ENCODE peak calls at places on chromosomes 7 and 10, in six cellular contexts. One of them, this sample, is unnamed. For H3K4me1, the result is how much of the 10 kb centered on the place peaks cover.

GRCh38 chr10:45425628-45426563 is 51.9 kb downstream of the ALOX5 start:
- DNase-seq in heart right ventricle: no peak
- DNase-seq in lower lobe of right lung: no peak
- DNase-seq in esophagus squamous epithelium: no peak
- DNase-seq in small intestine: peak
- DNase-seq in CD8-positive, alpha-beta T cell: no peak
- DNase-seq in this sample: peak

GRCh38 chr10:70901276-70901878 is 13.0 kb upstream of the PCBD1 start:
- DNase-seq in heart right ventricle: no peak
- DNase-seq in lower lobe of right lung: no peak
- DNase-seq in esophagus squamous epithelium: no peak
- DNase-seq in small intestine: no peak
- DNase-seq in CD8-positive, alpha-beta T cell: no peak
- DNase-seq in this sample: no peak

GRCh38 chr10:129870926-129871660 is 93.0 kb downstream of the EBF3 start:
- DNase-seq in heart right ventricle: no peak
- DNase-seq in lower lobe of right lung: no peak
- DNase-seq in esophagus squamous epithelium: no peak
- DNase-seq in small intestine: peak
- DNase-seq in CD8-positive, alpha-beta T cell: no peak
- DNase-seq in this sample: no peak

GRCh38 chr10:76922666-76923065 is 714.9 kb downstream of the KCNMA1 start:
- DNase-seq in heart right ventricle: no peak
- DNase-seq in lower lobe of right lung: no peak
- DNase-seq in esophagus squamous epithelium: no peak
- DNase-seq in small intestine: no peak
- DNase-seq in CD8-positive, alpha-beta T cell: no peak
- DNase-seq in this sample: no peak

GRCh38 chr7:138125598-138126111 is 49.4 kb downstream of the AKR1D1 start:
- DNase-seq in heart right ventricle: no peak
- DNase-seq in lower lobe of right lung: no peak
- DNase-seq in esophagus squamous epithelium: no peak
- DNase-seq in small intestine: no peak
- DNase-seq in CD8-positive, alpha-beta T cell: no peak
- DNase-seq in this sample: no peak

GRCh38 chr7:3254718-3255117 is 46.3 kb upstream of the SDK1 start:
- DNase-seq in heart right ventricle: no peak
- DNase-seq in lower lobe of right lung: no peak
- DNase-seq in esophagus squamous epithelium: no peak
- DNase-seq in small intestine: no peak
- DNase-seq in CD8-positive, alpha-beta T cell: no peak
- DNase-seq in this sample: no peak

GRCh38 chr10:88731296-88731695 is 25.2 kb downstream of the LIPK start:
- DNase-seq in heart right ventricle: no peak
- DNase-seq in lower lobe of right lung: peak
- DNase-seq in esophagus squamous epithelium: no peak
- DNase-seq in small intestine: peak
- DNase-seq in CD8-positive, alpha-beta T cell: no peak
- DNase-seq in this sample: peak

GRCh38 chr7:36670585-36671431 is 53.5 kb downstream of the AOAH start:
- DNase-seq in heart right ventricle: peak
- DNase-seq in lower lobe of right lung: peak
- DNase-seq in esophagus squamous epithelium: peak
- DNase-seq in small intestine: peak
- DNase-seq in CD8-positive, alpha-beta T cell: peak
- DNase-seq in this sample: no peak

GRCh38 chr7:1662767-1663166 is 7.3 kb upstream of the ELFN1 start:
- DNase-seq in heart right ventricle: no peak
- DNase-seq in lower lobe of right lung: peak
- DNase-seq in esophagus squamous epithelium: no peak
- DNase-seq in small intestine: no peak
- DNase-seq in CD8-positive, alpha-beta T cell: no peak
- DNase-seq in this sample: peak

GRCh38 chr7:122055072-122055471 is 89.0 kb downstream of the AASS start:
- DNase-seq in heart right ventricle: no peak
- DNase-seq in lower lobe of right lung: no peak
- DNase-seq in esophagus squamous epithelium: no peak
- DNase-seq in small intestine: peak
- DNase-seq in CD8-positive, alpha-beta T cell: no peak
- DNase-seq in this sample: no peak

GRCh38 chr10:85790155-85790789 is 576.3 kb downstream of the GRID1 start:
- DNase-seq in heart right ventricle: no peak
- DNase-seq in lower lobe of right lung: no peak
- DNase-seq in esophagus squamous epithelium: no peak
- DNase-seq in small intestine: no peak
- DNase-seq in CD8-positive, alpha-beta T cell: no peak
- DNase-seq in this sample: no peak

GRCh38 chr10:84783386-84783785 is 455.0 kb downstream of the CCSER2 start:
- DNase-seq in heart right ventricle: peak
- DNase-seq in lower lobe of right lung: no peak
- DNase-seq in esophagus squamous epithelium: no peak
- DNase-seq in small intestine: peak
- DNase-seq in CD8-positive, alpha-beta T cell: no peak
- DNase-seq in this sample: no peak

GRCh38 chr10:112471878-112472487 is 25.0 kb downstream of the VTI1A start:
- DNase-seq in heart right ventricle: no peak
- DNase-seq in lower lobe of right lung: no peak
- DNase-seq in esophagus squamous epithelium: no peak
- DNase-seq in small intestine: peak
- DNase-seq in CD8-positive, alpha-beta T cell: no peak
- DNase-seq in this sample: no peak

GRCh38 chr7:52026140-52026539 is 709.5 kb upstream of the COBL start:
- DNase-seq in heart right ventricle: no peak
- DNase-seq in lower lobe of right lung: no peak
- DNase-seq in esophagus squamous epithelium: no peak
- DNase-seq in small intestine: no peak
- DNase-seq in CD8-positive, alpha-beta T cell: no peak
- DNase-seq in this sample: no peak

GRCh38 chr7:151897201-151897711 is 20.3 kb upstream of the PRKAG2 start:
- DNase-seq in heart right ventricle: no peak
- DNase-seq in lower lobe of right lung: no peak
- DNase-seq in esophagus squamous epithelium: no peak
- DNase-seq in small intestine: peak
- DNase-seq in CD8-positive, alpha-beta T cell: no peak
- DNase-seq in this sample: peak

GRCh38 chr7:101113860-101114259 is 13.0 kb upstream of the SERPINE1 start:
- DNase-seq in heart right ventricle: no peak
- DNase-seq in lower lobe of right lung: no peak
- DNase-seq in esophagus squamous epithelium: no peak
- DNase-seq in small intestine: no peak
- DNase-seq in CD8-positive, alpha-beta T cell: no peak
- DNase-seq in this sample: no peak

GRCh38 chr10:61835069-61835908 is 66.2 kb upstream of the ARID5B start:
- DNase-seq in heart right ventricle: peak
- DNase-seq in lower lobe of right lung: no peak
- DNase-seq in esophagus squamous epithelium: no peak
- DNase-seq in small intestine: peak
- DNase-seq in CD8-positive, alpha-beta T cell: no peak
- DNase-seq in this sample: no peak

GRCh38 chr10:102868976-102869289 is 337 bp upstream of the AS3MT start:
- DNase-seq in heart right ventricle: no peak
- DNase-seq in lower lobe of right lung: no peak
- DNase-seq in esophagus squamous epithelium: no peak
- DNase-seq in small intestine: no peak
- DNase-seq in CD8-positive, alpha-beta T cell: no peak
- DNase-seq in this sample: no peak

GRCh38 chr7:97021443-97022261 is 3.0 kb downstream of the DLX5 start:
- DNase-seq in heart right ventricle: no peak
- DNase-seq in lower lobe of right lung: no peak
- DNase-seq in esophagus squamous epithelium: no peak
- DNase-seq in small intestine: no peak
- DNase-seq in CD8-positive, alpha-beta T cell: no peak
- DNase-seq in this sample: peak

GRCh38 chr10:98361131-98361633 is 53.8 kb downstream of the PYROXD2 start:
- DNase-seq in heart right ventricle: peak
- DNase-seq in lower lobe of right lung: peak
- DNase-seq in esophagus squamous epithelium: peak
- DNase-seq in small intestine: peak
- DNase-seq in CD8-positive, alpha-beta T cell: no peak
- DNase-seq in this sample: no peak

GRCh38 chr10:33335800-33336605 is 1.5 kb upstream of the NRP1 start:
- DNase-seq in heart right ventricle: peak
- DNase-seq in lower lobe of right lung: peak
- DNase-seq in esophagus squamous epithelium: no peak
- DNase-seq in small intestine: peak
- DNase-seq in CD8-positive, alpha-beta T cell: no peak
- DNase-seq in this sample: peak

GRCh38 chr7:91243591-91244368 is 20.5 kb upstream of the FZD1 start:
- DNase-seq in heart right ventricle: no peak
- DNase-seq in lower lobe of right lung: no peak
- DNase-seq in esophagus squamous epithelium: no peak
- DNase-seq in small intestine: no peak
- DNase-seq in CD8-positive, alpha-beta T cell: no peak
- DNase-seq in this sample: no peak

GRCh38 chr7:142811154-142811737 is 40.5 kb downstream of the PRSS2 start:
- DNase-seq in heart right ventricle: no peak
- DNase-seq in lower lobe of right lung: no peak
- DNase-seq in esophagus squamous epithelium: no peak
- DNase-seq in small intestine: peak
- DNase-seq in CD8-positive, alpha-beta T cell: no peak
- DNase-seq in this sample: no peak

GRCh38 chr10:94235470-94235869 is 127.3 kb downstream of the NOC3L start:
- DNase-seq in heart right ventricle: no peak
- DNase-seq in lower lobe of right lung: no peak
- DNase-seq in esophagus squamous epithelium: no peak
- DNase-seq in small intestine: no peak
- DNase-seq in CD8-positive, alpha-beta T cell: no peak
- DNase-seq in this sample: no peak

GRCh38 chr7:120926943-120927346 is 23.6 kb upstream of the ING3 start:
- DNase-seq in heart right ventricle: no peak
- DNase-seq in lower lobe of right lung: no peak
- DNase-seq in esophagus squamous epithelium: no peak
- DNase-seq in small intestine: no peak
- DNase-seq in CD8-positive, alpha-beta T cell: no peak
- DNase-seq in this sample: no peak

GRCh38 chr10:58152698-58153263 is 114.9 kb downstream of the IPMK start:
- DNase-seq in heart right ventricle: peak
- DNase-seq in lower lobe of right lung: peak
- DNase-seq in esophagus squamous epithelium: no peak
- DNase-seq in small intestine: peak
- DNase-seq in CD8-positive, alpha-beta T cell: peak
- DNase-seq in this sample: no peak

GRCh38 chr10:33274096-33274785 is 60.2 kb downstream of the NRP1 start:
- DNase-seq in heart right ventricle: no peak
- DNase-seq in lower lobe of right lung: no peak
- DNase-seq in esophagus squamous epithelium: no peak
- DNase-seq in small intestine: no peak
- DNase-seq in CD8-positive, alpha-beta T cell: no peak
- DNase-seq in this sample: no peak

GRCh38 chr10:89515031-89515841 is 20.2 kb downstream of the SLC16A12 start:
- DNase-seq in heart right ventricle: peak
- DNase-seq in lower lobe of right lung: no peak
- DNase-seq in esophagus squamous epithelium: no peak
- DNase-seq in small intestine: no peak
- DNase-seq in CD8-positive, alpha-beta T cell: no peak
- DNase-seq in this sample: no peak

GRCh38 chr7:23004247-23004520 is 9.7 kb downstream of the HYCC1 start:
- DNase-seq in heart right ventricle: no peak
- DNase-seq in lower lobe of right lung: no peak
- DNase-seq in esophagus squamous epithelium: no peak
- DNase-seq in small intestine: no peak
- DNase-seq in CD8-positive, alpha-beta T cell: no peak
- DNase-seq in this sample: no peak
- H3K27ac ChIP-seq in heart right ventricle: peak
- H3K27ac ChIP-seq in lower lobe of right lung: no peak
- H3K27ac ChIP-seq in esophagus squamous epithelium: no peak
- H3K27ac ChIP-seq in small intestine: no peak
- H3K27ac ChIP-seq in CD8-positive, alpha-beta T cell: no peak
- H3K27ac ChIP-seq in this sample: no peak

GRCh38 chr7:29330136-29330535 is 135.6 kb downstream of the CHN2 start:
- DNase-seq in heart right ventricle: no peak
- DNase-seq in lower lobe of right lung: no peak
- DNase-seq in esophagus squamous epithelium: no peak
- DNase-seq in small intestine: no peak
- DNase-seq in CD8-positive, alpha-beta T cell: no peak
- DNase-seq in this sample: no peak
- H3K4me1 ChIP-seq in heart right ventricle: under half
- H3K4me1 ChIP-seq in lower lobe of right lung: under half
- H3K4me1 ChIP-seq in esophagus squamous epithelium: under half
- H3K4me1 ChIP-seq in small intestine: under half
- H3K4me1 ChIP-seq in CD8-positive, alpha-beta T cell: under half
- H3K4me1 ChIP-seq in this sample: under half

GRCh38 chr7:159196584-159196983 is 51.9 kb upstream of the VIPR2 start:
- DNase-seq in heart right ventricle: no peak
- DNase-seq in lower lobe of right lung: no peak
- DNase-seq in esophagus squamous epithelium: no peak
- DNase-seq in small intestine: no peak
- DNase-seq in CD8-positive, alpha-beta T cell: no peak
- DNase-seq in this sample: no peak

GRCh38 chr7:159197066-159197975 is 52.7 kb upstream of the VIPR2 start:
- DNase-seq in heart right ventricle: peak
- DNase-seq in lower lobe of right lung: no peak
- DNase-seq in esophagus squamous epithelium: no peak
- DNase-seq in small intestine: peak
- DNase-seq in CD8-positive, alpha-beta T cell: peak
- DNase-seq in this sample: no peak

GRCh38 chr7:159195926-159196325 is 51.3 kb upstream of the VIPR2 start:
- DNase-seq in heart right ventricle: no peak
- DNase-seq in lower lobe of right lung: no peak
- DNase-seq in esophagus squamous epithelium: no peak
- DNase-seq in small intestine: peak
- DNase-seq in CD8-positive, alpha-beta T cell: peak
- DNase-seq in this sample: no peak

GRCh38 chr7:159200421-159200820 is 55.8 kb upstream of the VIPR2 start:
- DNase-seq in heart right ventricle: no peak
- DNase-seq in lower lobe of right lung: no peak
- DNase-seq in esophagus squamous epithelium: no peak
- DNase-seq in small intestine: no peak
- DNase-seq in CD8-positive, alpha-beta T cell: no peak
- DNase-seq in this sample: no peak

DNA sequence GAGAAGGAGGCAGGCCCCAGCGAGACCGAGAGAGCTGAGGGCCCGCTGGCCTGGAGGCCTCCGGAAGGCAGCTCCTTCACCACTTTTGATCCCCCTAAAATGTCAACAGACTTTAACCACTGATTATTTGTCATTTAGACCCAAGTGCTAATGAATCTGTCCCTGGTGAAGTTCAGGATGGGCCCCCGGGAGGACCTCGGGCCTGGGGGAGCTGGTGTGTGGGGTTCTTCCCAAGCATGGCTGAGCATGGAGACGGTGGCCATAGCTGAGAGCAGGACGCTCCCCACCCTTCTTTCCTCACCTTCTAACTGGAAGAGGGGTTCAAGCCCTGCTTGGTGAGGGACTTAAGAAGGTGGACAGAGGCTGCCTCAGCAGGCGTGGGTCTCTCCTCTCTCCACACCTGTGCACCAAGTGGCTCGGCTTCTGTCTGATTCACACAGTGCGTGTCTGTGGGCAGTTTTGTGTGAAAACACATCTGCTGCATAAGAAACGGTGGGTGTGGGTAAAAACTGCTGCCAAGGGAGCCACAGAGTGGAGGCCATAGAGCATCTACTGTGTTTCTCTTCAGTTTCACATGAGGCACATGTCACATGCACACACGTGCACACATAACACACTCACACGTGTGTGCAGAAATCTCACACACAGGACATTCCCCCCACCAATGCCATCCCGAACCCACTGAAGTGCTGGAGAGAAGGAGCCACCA is 53.5 kb upstream of the VIPR2 start:
- DNase-seq in heart right ventricle: no peak
- DNase-seq in lower lobe of right lung: no peak
- DNase-seq in esophagus squamous epithelium: no peak
- DNase-seq in small intestine: no peak
- DNase-seq in CD8-positive, alpha-beta T cell: peak
- DNase-seq in this sample: no peak
- H3K27ac ChIP-seq in heart right ventricle: no peak
- H3K27ac ChIP-seq in lower lobe of right lung: peak
- H3K27ac ChIP-seq in esophagus squamous epithelium: peak
- H3K27ac ChIP-seq in small intestine: peak
- H3K27ac ChIP-seq in CD8-positive, alpha-beta T cell: peak
- H3K27ac ChIP-seq in this sample: peak

GRCh38 chr10:95476482-95477174 is 84.5 kb downstream of the SORBS1 start:
- DNase-seq in heart right ventricle: no peak
- DNase-seq in lower lobe of right lung: no peak
- DNase-seq in esophagus squamous epithelium: no peak
- DNase-seq in small intestine: no peak
- DNase-seq in CD8-positive, alpha-beta T cell: no peak
- DNase-seq in this sample: no peak
- H3K4me1 ChIP-seq in heart right ventricle: half or more
- H3K4me1 ChIP-seq in lower lobe of right lung: half or more
- H3K4me1 ChIP-seq in esophagus squamous epithelium: under half
- H3K4me1 ChIP-seq in small intestine: under half
- H3K4me1 ChIP-seq in CD8-positive, alpha-beta T cell: under half
- H3K4me1 ChIP-seq in this sample: under half